ENCODE peak calls at places on chromosomes 5 and 9, in five cellular contexts. I is GM12878, Z is HepG2, J is SK-N-SH, N is K562. H is an unnamed sample.

GRCh38 chr5:180792287-180792964 is 10.2 kb downstream of the MGAT1 start:
- DNase-seq in I (no peak), Z (no peak), J (no peak), N (no peak), H (no peak)

GRCh38 chr5:179435181-179435580 is 89.9 kb upstream of the ADAMTS2 start:
- DNase-seq in I (no peak), Z (no peak), J (no peak), N (no peak), H (no peak)

GRCh38 chr5:11757661-11758060 is 146.6 kb downstream of the CTNND2 start:
- DNase-seq in I (no peak), Z (no peak), J (no peak), N (no peak), H (no peak)

GRCh38 chr5:173625686-173626500 is 9.4 kb upstream of the BOD1 start:
- DNase-seq in I (no peak), Z (no peak), J (no peak), N (no peak), H (no peak)

GRCh38 chr5:126568206-126568755 is 26.7 kb downstream of the ALDH7A1 start:
- DNase-seq in I (no peak), Z (no peak), J (no peak), N (no peak), H (no peak)

GRCh38 chr9:30120654-30121053 is 2263.8 kb upstream of the ACO1 start:
- DNase-seq in I (no peak), Z (no peak), J (no peak), N (no peak), H (no peak)

GRCh38 chr5:113606298-113607134 is 93.0 kb downstream of the YTHDC2 start:
- DNase-seq in I (peak), Z (peak), J (peak), N (peak), H (peak)

GRCh38 chr9:109264865-109265532 is 55.9 kb downstream of the EPB41L4B start:
- DNase-seq in I (no peak), Z (no peak), J (peak), N (no peak), H (no peak)

GRCh38 chr9:6229604-6230003 is 14.0 kb downstream of the IL33 start:
- DNase-seq in I (no peak), Z (no peak), J (no peak), N (no peak), H (peak)

GRCh38 chr5:147956064-147956841 is 49.9 kb upstream of the C5orf46 start:
- DNase-seq in I (no peak), Z (no peak), J (no peak), N (no peak), H (no peak)

GRCh38 chr9:128125575-128126354 is 1.8 kb downstream of the PTGES2 start:
- DNase-seq in I (no peak), Z (no peak), J (no peak), N (no peak), H (no peak)
- TF ChIP-seq MXI1 in I (no peak), Z (no peak), J (no peak), N (no peak), H (no peak)

DNA sequence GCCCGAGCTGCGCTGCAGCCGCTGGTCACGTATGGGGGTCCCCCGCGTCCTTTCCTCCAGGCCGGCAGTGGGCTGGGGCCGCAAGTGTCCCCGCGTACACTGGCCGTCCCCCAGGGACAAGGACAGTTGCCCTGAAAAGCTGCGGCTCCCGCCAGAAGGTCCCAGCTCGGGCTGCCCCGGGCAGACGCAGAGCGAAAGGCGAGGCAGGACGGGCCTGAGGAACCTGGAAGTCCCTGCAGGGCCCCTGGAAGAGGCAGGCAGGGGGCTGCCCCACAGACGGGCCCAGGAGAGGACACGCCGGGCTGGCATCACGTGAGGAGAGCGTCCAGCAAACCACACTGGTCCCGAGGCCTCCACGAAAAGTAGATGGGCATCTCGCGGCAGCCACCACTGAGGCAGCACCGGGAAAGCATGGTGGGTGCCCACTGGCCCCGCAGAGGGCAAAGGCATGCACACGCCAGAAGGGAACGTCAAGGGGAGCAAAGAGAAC is 3.2 kb upstream of the NKD2 start:
- DNase-seq in I (no peak), Z (no peak), J (no peak), N (no peak), H (no peak)
- TF ChIP-seq MXI1 in I (no peak), Z (no peak), J (no peak), N (no peak), H (no peak)

GRCh38 chr5:115831163-115831768 is 10.1 kb downstream of the ATG12 start:
- DNase-seq in I (no peak), Z (peak), J (peak), N (peak), H (peak)
- TF ChIP-seq MXI1 in I (no peak), Z (no peak), J (no peak), N (no peak), H (no peak)

DNA sequence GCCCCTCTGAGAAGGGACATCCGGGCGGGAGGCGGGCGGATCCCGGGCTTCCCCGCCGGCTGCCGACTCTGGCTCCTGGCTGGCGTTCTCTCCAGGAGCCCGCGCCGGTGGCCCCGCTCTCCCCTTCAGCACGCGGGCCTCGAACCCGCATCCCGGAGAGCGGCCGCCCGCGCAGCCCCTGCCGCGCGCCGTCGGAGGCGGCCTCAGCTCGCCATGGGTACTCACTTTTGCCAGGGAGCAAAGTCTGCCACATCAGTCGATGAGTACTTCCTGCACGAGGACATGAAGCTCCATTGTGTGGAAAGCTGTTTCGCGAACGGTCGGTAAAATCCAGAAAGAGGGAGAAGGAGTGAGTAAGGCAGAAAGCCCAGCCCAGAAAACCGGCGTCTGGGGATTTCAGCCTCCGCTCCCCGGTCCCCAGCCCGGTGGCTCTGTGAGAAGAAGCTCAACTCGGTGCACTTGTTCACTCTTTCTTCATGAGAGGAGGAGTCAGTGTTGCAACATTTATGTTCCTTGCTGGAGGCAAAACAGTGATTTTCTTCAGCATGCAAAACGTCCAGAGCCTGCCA is at the start of gene PRLR:
- DNase-seq in I (no peak), Z (peak), J (peak), N (no peak), H (peak)
- TF ChIP-seq MXI1 in I (no peak), Z (no peak), J (no peak), N (no peak), H (no peak)

GRCh38 chr9:122159925-122160246 is 178 bp downstream of the MORN5 start:
- DNase-seq in I (no peak), Z (no peak), J (no peak), N (no peak), H (no peak)

GRCh38 chr9:122159026-122159924 is at the start of the genes MORN5 and NDUFA8:
- DNase-seq in I (peak), Z (peak), J (peak), N (peak), H (peak)

GRCh38 chr9:122162415-122162814 is 2.7 kb downstream of the MORN5 start:
- DNase-seq in I (no peak), Z (no peak), J (no peak), N (no peak), H (no peak)

DNA sequence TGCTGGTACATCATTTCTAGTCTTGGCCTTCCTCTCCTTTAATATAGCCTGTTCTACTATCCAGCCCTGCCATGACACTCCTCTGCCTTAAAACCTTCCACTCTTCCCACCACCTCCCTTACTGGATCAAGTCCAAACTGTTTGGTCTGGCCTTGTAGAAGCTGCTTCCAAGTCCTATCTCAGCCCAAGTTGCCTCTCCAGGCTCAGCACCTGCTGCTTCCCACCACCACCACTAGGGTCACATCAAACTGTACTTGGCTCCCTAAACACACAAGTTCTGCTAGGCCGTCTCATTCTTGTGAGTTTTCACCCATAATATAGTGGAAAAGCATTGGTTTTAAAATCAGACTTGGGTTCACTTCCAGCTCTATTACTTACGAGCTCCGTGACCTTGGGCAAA is 1.4 kb downstream of the NDUFA8 start:
- DNase-seq in I (no peak), Z (peak), J (peak), N (peak), H (peak)
- TF ChIP-seq MXI1 in I (no peak), Z (no peak), J (no peak), N (no peak), H (no peak)

H was measured in IMR-90.